ENCODE peak calls at places on chromosomes 13 and 19, in ten cellular contexts. Y is NT2/D1; Z is CD8-positive, alpha-beta memory T cell; K is body of pancreas; O is breast epithelium; R is tibial nerve; B is ovary; V is GM23248; P is heart left ventricle; E is heart right ventricle. U is an unnamed sample.
A peak's percentile ranks its signal among the peaks of the same experiment; 100 is the strongest.

GRCh38 chr19:11177592-11177991 is 19.8 kb downstream of the KANK2 start:
- DNase-seq in Z (no peak), E (no peak), Y (no peak), O (no peak), R (no peak), V (no peak), P (no peak), B (no peak), K (no peak), U (no peak)

GRCh38 chr13:20069956-20070355 is 90.9 kb downstream of the GJA3 start:
- DNase-seq in O (no peak), Z (no peak), V (no peak), K (no peak), R (no peak), E (no peak), Y (no peak), B (no peak), P (no peak), U (no peak)

GRCh38 chr19:15915109-15915508 is 17.2 kb upstream of the CYP4F2 start:
- DNase-seq in Y (no peak), B (no peak), P (no peak), K (no peak), V (no peak), R (no peak), O (no peak), Z (no peak), E (no peak), U (no peak)

GRCh38 chr19:34430738-34431625 is 2.8 kb downstream of the UBA2 start:
- DNase-seq in Y (no peak), V (peak; percentile 73), P (no peak), B (no peak), E (no peak), K (peak; percentile 11), Z (peak; percentile 53), O (no peak), R (no peak), U (no peak)

GRCh38 chr13:30859326-30859725 is 46.7 kb upstream of the MEDAG start:
- DNase-seq in Y (no peak), O (no peak), P (no peak), B (no peak), E (no peak), R (no peak), Z (no peak), V (no peak), K (no peak), U (no peak)

GRCh38 chr19:17448190-17448967 is at the start of gene TMEM221:
- DNase-seq in V (peak; percentile 69), B (peak; percentile 71), P (peak; percentile 41), R (peak; percentile 24), E (peak; percentile 61), Z (peak; percentile 28), O (no peak), Y (no peak), K (peak; percentile 42), U (peak; percentile 81)

GRCh38 chr19:31258211-31259052 is 90.8 kb downstream of the TSHZ3 start:
- DNase-seq in P (no peak), B (no peak), Z (no peak), K (no peak), E (no peak), V (no peak), Y (no peak), R (no peak), O (no peak), U (peak; percentile 9)

GRCh38 chr13:27659466-27659865 is 37.8 kb downstream of the POLR1D start:
- DNase-seq in B (no peak), Z (no peak), R (no peak), V (no peak), Y (no peak), K (peak; percentile 7), O (no peak), E (no peak), P (no peak), U (no peak)

GRCh38 chr19:4114181-4114580 is 9.7 kb downstream of the MAP2K2 start:
- DNase-seq in Z (no peak), V (no peak), O (no peak), E (no peak), K (no peak), Y (no peak), P (no peak), R (no peak), B (no peak), U (no peak)
- H3K36me3 ChIP-seq in Z (peaks cover 27% of the 10 kb centered on the region), V (peaks cover 6% of the 10 kb centered on the region), O (no peaks in the 10 kb centered on the region), E (peaks cover 8% of the 10 kb centered on the region), K (peaks cover 6% of the 10 kb centered on the region), Y (peaks cover 92% of the 10 kb centered on the region), P (peaks cover 84% of the 10 kb centered on the region), R (no peaks in the 10 kb centered on the region), B (no peaks in the 10 kb centered on the region), U (peaks cover 98% of the 10 kb centered on the region)

GRCh38 chr19:4669723-4670480 is at the start of gene MYDGF:
- DNase-seq in O (peak; percentile 91), R (peak; percentile 78), Z (peak; percentile 90), E (peak; percentile 95), K (peak; percentile 95), P (peak; percentile 94), B (peak; percentile 95), V (peak; percentile 97), Y (peak; percentile 87), U (peak; percentile 98)

GRCh38 chr19:4675346-4675745 is 5.2 kb upstream of the MYDGF start:
- DNase-seq in K (no peak), P (no peak), B (no peak), V (no peak), E (no peak), Z (no peak), Y (no peak), R (no peak), O (no peak), U (no peak)

GRCh38 chr19:4673726-4674125 is 3.6 kb upstream of the MYDGF start:
- DNase-seq in Y (no peak), K (no peak), Z (no peak), B (no peak), O (no peak), P (no peak), E (no peak), V (no peak), R (no peak), U (no peak)

GRCh38 chr19:4671182-4671851 is 1.2 kb upstream of the MYDGF start:
- DNase-seq in E (no peak), R (no peak), Z (no peak), P (peak; percentile 49), B (no peak), Y (no peak), K (no peak), V (no peak), O (no peak), U (no peak)

DNA sequence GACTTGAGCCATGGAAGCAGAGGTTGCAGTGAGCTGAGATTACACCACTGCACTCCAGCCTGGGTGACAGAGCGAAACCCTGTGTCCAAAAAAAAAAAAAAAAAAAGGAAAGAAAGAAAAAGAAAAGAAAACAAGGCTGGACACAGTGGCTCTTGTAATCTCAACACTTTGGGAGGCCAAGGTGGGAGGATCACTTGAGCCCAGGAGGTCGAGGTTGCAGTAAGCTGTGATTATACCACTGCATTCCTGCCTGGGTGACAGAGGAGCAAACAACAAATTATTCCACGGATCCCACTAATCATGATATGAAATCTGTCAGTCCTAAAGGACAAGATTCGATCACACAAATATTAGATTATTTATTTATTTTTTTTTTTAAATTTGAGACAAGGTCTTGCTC is 3.1 kb upstream of the MYDGF start:
- DNase-seq in E (no peak), K (no peak), Z (no peak), Y (no peak), B (no peak), P (no peak), R (no peak), V (no peak), O (no peak), U (no peak)
- H3K36me3 ChIP-seq in E (no peaks in the 10 kb centered on the region), K (peaks cover 3% of the 10 kb centered on the region), Z (peaks cover 7% of the 10 kb centered on the region), Y (peaks cover 40% of the 10 kb centered on the region), B (no peaks in the 10 kb centered on the region), P (peaks cover 35% of the 10 kb centered on the region), R (no peaks in the 10 kb centered on the region), V (peaks cover 3% of the 10 kb centered on the region), O (no peaks in the 10 kb centered on the region), U (no peaks in the 10 kb centered on the region)

GRCh38 chr19:2039082-2039958 is 11.7 kb downstream of the MKNK2 start:
- DNase-seq in P (no peak), Y (no peak), E (no peak), V (no peak), O (no peak), R (no peak), K (no peak), Z (no peak), B (peak; percentile 55), U (no peak)

GRCh38 chr19:2041436-2041685 is 9.7 kb downstream of the MKNK2 start:
- DNase-seq in R (no peak), Z (no peak), E (no peak), V (no peak), B (no peak), O (no peak), P (no peak), K (no peak), Y (no peak), U (no peak)

GRCh38 chr19:2039959-2040646 is 10.9 kb downstream of the MKNK2 start:
- DNase-seq in B (peak; percentile 53), R (no peak), Y (no peak), K (no peak), O (no peak), V (no peak), E (no peak), P (no peak), Z (no peak), U (no peak)

GRCh38 chr19:2041686-2042484 is 9.2 kb downstream of the MKNK2 start:
- DNase-seq in V (peak; percentile 86), B (peak; percentile 99), E (peak; percentile 99), Y (peak; percentile 93), K (peak; percentile 99), R (peak; percentile 92), P (peak; percentile 97), Z (peak; percentile 100), O (peak; percentile 99), U (peak; percentile 98)

DNA sequence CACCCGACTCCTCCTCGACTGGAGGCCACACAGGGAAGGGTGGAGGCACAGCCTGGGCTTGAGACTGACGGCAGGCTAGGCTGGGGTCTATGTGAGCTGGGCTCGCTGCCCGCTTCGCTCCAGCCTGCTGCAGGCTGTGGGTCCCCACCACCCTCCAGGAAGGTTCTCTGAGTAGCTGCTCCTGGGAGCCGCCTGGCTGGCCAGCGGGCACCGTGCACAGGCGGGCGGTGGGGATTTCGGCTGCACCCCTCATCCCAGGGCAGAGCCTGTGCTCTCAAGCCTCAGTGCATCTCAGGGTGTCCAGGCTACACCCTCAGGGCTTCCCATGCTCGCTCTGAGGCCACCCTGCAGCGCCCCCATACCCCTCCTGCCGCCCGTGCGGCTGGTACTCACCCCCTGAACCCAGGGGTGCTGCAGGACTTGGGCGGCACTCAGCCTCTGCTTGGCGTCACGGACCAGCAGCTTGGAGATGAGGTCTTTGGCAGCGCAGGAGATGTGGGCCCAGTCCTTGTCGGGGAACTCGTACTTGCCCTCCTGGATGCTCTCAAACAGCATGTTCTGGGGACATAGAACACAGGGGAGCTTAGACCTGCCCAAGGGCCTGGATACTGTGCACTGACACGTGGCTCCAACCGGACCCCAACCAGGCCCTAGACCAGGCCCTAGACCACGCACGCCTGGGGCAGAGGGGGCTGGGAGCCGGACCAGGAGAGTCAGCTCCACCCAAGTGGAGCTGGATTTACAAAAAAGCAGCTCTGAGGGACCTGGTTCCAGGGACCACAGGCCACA is 10.2 kb downstream of the MKNK2 start:
- DNase-seq in E (no peak), K (no peak), R (no peak), V (no peak), O (no peak), P (no peak), B (peak; percentile 41), Y (no peak), Z (no peak), U (no peak)
- H3K36me3 ChIP-seq in E (peaks cover 19% of the 10 kb centered on the region), K (peaks cover 20% of the 10 kb centered on the region), R (no peaks in the 10 kb centered on the region), V (peaks cover 11% of the 10 kb centered on the region), O (no peaks in the 10 kb centered on the region), P (peaks cover 73% of the 10 kb centered on the region), B (no peaks in the 10 kb centered on the region), Y (peaks cover 74% of the 10 kb centered on the region), Z (peaks cover 26% of the 10 kb centered on the region), U (peaks cover 12% of the 10 kb centered on the region)

GRCh38 chr19:1015061-1015781 is 5.7 kb downstream of the TMEM259 start:
- DNase-seq in P (no peak), R (no peak), B (no peak), V (no peak), K (no peak), Y (no peak), Z (no peak), E (no peak), O (no peak), U (no peak)
- H3K36me3 ChIP-seq in P (peaks cover 54% of the 10 kb centered on the region), R (no peaks in the 10 kb centered on the region), B (no peaks in the 10 kb centered on the region), V (no peaks in the 10 kb centered on the region), K (peaks cover 19% of the 10 kb centered on the region), Y (peaks cover 87% of the 10 kb centered on the region), Z (peaks cover 5% of the 10 kb centered on the region), E (peaks cover 15% of the 10 kb centered on the region), O (peaks cover 15% of the 10 kb centered on the region), U (no peaks in the 10 kb centered on the region)

U was measured in left lung.